ENCODE peak calls at places on chromosomes 1 and 21, in ten cellular contexts. Z is posterior cingulate gyrus, A is nucleus accumbens, O is heart right ventricle, H is cardiac fibroblast, X is pulmonary artery endothelial cell, Y is RPMI8226, G is kidney, L is HL-60, D is left colon. J is an unnamed sample.

GRCh38 chr1:156373546-156373945 is 4.5 kb downstream of the RHBG start:
- DNase-seq in Z (no peak), H (no peak), G (no peak), O (no peak), Y (no peak), D (no peak), L (no peak), A (no peak), X (no peak), J (no peak)

GRCh38 chr1:170407138-170407537 is 124.8 kb upstream of the GORAB start:
- DNase-seq in Y (peak), D (no peak), L (no peak), A (no peak), H (no peak), X (no peak), G (no peak), Z (no peak), O (no peak), J (no peak)

GRCh38 chr1:24250224-24250623 is 63.1 kb upstream of the IFNLR1 start:
- DNase-seq in A (no peak), G (no peak), O (no peak), L (no peak), H (no peak), D (no peak), Y (no peak), Z (no peak), X (no peak), J (no peak)

GRCh38 chr1:156510709-156511108 is 10.1 kb upstream of the MEF2D start:
- DNase-seq in A (no peak), L (no peak), Y (no peak), D (peak), G (peak), X (no peak), O (peak), H (peak), Z (peak), J (peak)

GRCh38 chr1:54199151-54199764 is 572 bp downstream of the CYB5RL start:
- DNase-seq in X (no peak), D (no peak), O (no peak), Z (no peak), A (no peak), G (no peak), H (no peak), L (peak), Y (peak), J (peak)

GRCh38 chr1:56806804-56807203 is 12.4 kb downstream of the FYB2 start:
- DNase-seq in O (no peak), D (no peak), X (no peak), A (no peak), Y (no peak), H (no peak), L (no peak), Z (no peak), G (no peak), J (no peak)

GRCh38 chr1:241129207-241129960 is 227.6 kb downstream of the RGS7 start:
- DNase-seq in G (no peak), Y (no peak), O (no peak), A (no peak), H (no peak), Z (no peak), L (no peak), D (no peak), X (no peak), J (no peak)

GRCh38 chr21:46080171-46081021 is 17.5 kb upstream of the COL6A2 start:
- DNase-seq in X (no peak), O (peak), Y (no peak), L (no peak), A (no peak), Z (peak), D (no peak), H (no peak), G (peak), J (peak)

GRCh38 chr21:46390603-46391545 is 66.9 kb downstream of the PCNT start:
- DNase-seq in O (no peak), Y (no peak), L (no peak), Z (no peak), X (no peak), A (no peak), D (no peak), G (peak), H (no peak), J (no peak)

GRCh38 chr1:18339161-18339560 is 141.6 kb upstream of the KLHDC7A start:
- DNase-seq in Z (no peak), G (no peak), X (no peak), Y (no peak), L (no peak), D (no peak), A (no peak), H (no peak), O (no peak), J (no peak)

GRCh38 chr1:66242646-66243547 is 291.1 kb upstream of the SGIP1 start:
- DNase-seq in X (peak), D (peak), Y (peak), A (peak), Z (peak), L (peak), O (peak), G (peak), H (peak), J (peak)

GRCh38 chr21:15057290-15057689 is 7.5 kb downstream of the NRIP1 start:
- DNase-seq in Y (no peak), D (peak), L (no peak), Z (no peak), A (no peak), O (no peak), G (no peak), X (no peak), H (no peak), J (no peak)

GRCh38 chr1:12539705-12540579 is 78.1 kb downstream of the DHRS3 start:
- DNase-seq in X (no peak), L (no peak), Z (no peak), Y (no peak), H (peak), G (peak), D (peak), A (no peak), O (peak), J (peak)

GRCh38 chr1:43522776-43523480 is 7.8 kb upstream of the PTPRF start:
- DNase-seq in X (no peak), D (peak), A (no peak), H (peak), L (no peak), Z (no peak), G (no peak), Y (no peak), O (no peak), J (peak)